ENCODE peak calls at places on chromosomes 3 and 15, in eight cellular contexts. Y, R, B, X, M, T, S and G are unnamed samples.

GRCh38 chr15:80474224-80474619 is 70.0 kb downstream of the ARNT2 start:
- DNase-seq in X (no peak), M (no peak), B (no peak), T (no peak), Y (no peak), S (no peak), R (no peak), G (no peak)

GRCh38 chr15:63402498-63403253 is 21.0 kb upstream of the CA12 start:
- DNase-seq in B (no peak), R (peak), T (no peak), X (no peak), S (peak), M (peak), Y (no peak), G (no peak)

GRCh38 chr15:98767692-98768091 is 119.4 kb downstream of the IGF1R start:
- DNase-seq in T (no peak), S (no peak), B (no peak), M (no peak), Y (no peak), R (no peak), X (no peak), G (no peak)

GRCh38 chr3:24254649-24255048 is 240.0 kb downstream of the THRB start:
- DNase-seq in Y (no peak), M (peak), X (no peak), S (peak), R (no peak), B (no peak), T (no peak), G (no peak)

GRCh38 chr3:58683001-58683845 is 16.6 kb upstream of the FAM3D start:
- DNase-seq in R (peak), X (no peak), Y (no peak), M (peak), T (no peak), B (no peak), S (peak), G (no peak)

GRCh38 chr15:29100486-29101000 is 169.1 kb downstream of the NSMCE3 start:
- DNase-seq in M (no peak), R (no peak), S (no peak), B (no peak), X (no peak), T (no peak), Y (no peak), G (no peak)

GRCh38 chr15:62584301-62585235 is 419.5 kb upstream of the C2CD4B start:
- DNase-seq in S (no peak), M (no peak), Y (no peak), R (no peak), T (no peak), B (no peak), X (no peak), G (no peak)

GRCh38 chr15:32641517-32642059 is at the start of gene SCG5:
- DNase-seq in T (no peak), R (no peak), X (no peak), Y (no peak), M (no peak), B (no peak), S (peak), G (no peak)

GRCh38 chr3:183108002-183108449 is 8.7 kb upstream of the MCCC1 start:
- DNase-seq in T (no peak), R (no peak), X (no peak), S (peak), M (no peak), B (no peak), Y (no peak), G (no peak)

GRCh38 chr15:88658972-88659931 is 20.4 kb downstream of the ISG20 start:
- DNase-seq in R (no peak), T (no peak), Y (no peak), M (no peak), X (no peak), S (peak), B (no peak), G (no peak)

GRCh38 chr15:81783586-81783985 is 262.2 kb downstream of the MEX3B start:
- DNase-seq in X (no peak), T (no peak), B (no peak), M (no peak), R (no peak), S (no peak), Y (no peak), G (no peak)

GRCh38 chr3:194592798-194593752 is 40.1 kb downstream of the TMEM44 start:
- DNase-seq in X (no peak), Y (no peak), T (no peak), R (peak), S (peak), M (peak), B (no peak), G (no peak)

GRCh38 chr3:52277071-52277964 is 1.1 kb downstream of the WDR82 start:
- DNase-seq in R (peak), S (peak), B (peak), Y (no peak), M (no peak), X (peak), T (no peak), G (peak)

GRCh38 chr3:50587373-50587772 is 18.1 kb downstream of the HEMK1 start:
- DNase-seq in T (no peak), X (no peak), S (peak), M (no peak), B (no peak), Y (no peak), R (no peak), G (no peak)

GRCh38 chr3:11818033-11818432 is 28.7 kb downstream of the TAMM41 start:
- DNase-seq in X (no peak), S (peak), T (no peak), B (no peak), M (no peak), Y (no peak), R (peak), G (no peak)

GRCh38 chr3:56855856-56856538 is 54.2 kb upstream of the ARHGEF3 start:
- DNase-seq in T (no peak), S (peak), R (peak), B (no peak), Y (peak), M (no peak), X (peak), G (no peak)

GRCh38 chr3:32640939-32641725 is 43.9 kb upstream of the CNOT10 start:
- DNase-seq in S (peak), M (no peak), X (no peak), T (no peak), B (no peak), Y (no peak), R (no peak), G (no peak)

GRCh38 chr15:63126726-63127125 is 5.1 kb downstream of the LACTB start:
- DNase-seq in T (no peak), B (no peak), M (no peak), R (no peak), X (no peak), Y (no peak), S (no peak), G (no peak)

GRCh38 chr15:58528197-58528870 is 96.5 kb downstream of the LIPC start:
- DNase-seq in M (no peak), B (no peak), Y (no peak), S (no peak), X (no peak), T (no peak), R (no peak), G (no peak)

GRCh38 chr3:24202071-24202470 is 257.0 kb downstream of the NR1D2 start:
- DNase-seq in Y (no peak), T (no peak), R (no peak), X (no peak), B (no peak), S (no peak), M (no peak), G (no peak)

GRCh38 chr15:90400759-90401314 is 12.8 kb downstream of the IQGAP1 start:
- DNase-seq in R (peak), S (peak), T (peak), X (no peak), M (peak), Y (peak), B (no peak), G (peak)

GRCh38 chr3:47652142-47652541 is 73.5 kb upstream of the CSPG5 start:
- DNase-seq in R (no peak), B (no peak), X (no peak), Y (no peak), S (no peak), M (no peak), T (no peak), G (no peak)

GRCh38 chr3:133366921-133367320 is 32.9 kb upstream of the BFSP2 start:
- DNase-seq in B (no peak), Y (no peak), R (no peak), S (no peak), X (no peak), T (no peak), M (no peak), G (no peak)

GRCh38 chr15:36373549-36373948 is 205.9 kb upstream of the CDIN1 start:
- DNase-seq in T (no peak), M (no peak), X (no peak), R (no peak), Y (no peak), S (no peak), B (no peak), G (no peak)

GRCh38 chr3:52856666-52857065 is 21.8 kb upstream of the MUSTN1 start:
- DNase-seq in R (no peak), T (no peak), M (no peak), X (no peak), B (no peak), S (no peak), Y (no peak), G (no peak)

GRCh38 chr15:36358094-36358961 is 221.1 kb upstream of the CDIN1 start:
- DNase-seq in M (peak), T (no peak), Y (no peak), R (no peak), B (no peak), S (peak), X (no peak), G (no peak)

GRCh38 chr3:180909369-180910127 is 2.9 kb upstream of the FXR1 start:
- DNase-seq in Y (no peak), X (no peak), S (no peak), M (no peak), T (no peak), B (no peak), R (no peak), G (no peak)

GRCh38 chr15:48385031-48385430 is 53.8 kb downstream of the DUT start:
- DNase-seq in R (no peak), M (no peak), S (no peak), B (no peak), X (no peak), T (no peak), Y (no peak), G (no peak)

GRCh38 chr3:49900491-49901153 is 3.1 kb downstream of the MST1R start:
- DNase-seq in M (peak), X (no peak), Y (no peak), T (no peak), B (no peak), S (peak), R (peak), G (no peak)

GRCh38 chr15:83053151-83053550 is 13.9 kb downstream of the BTBD1 start:
- DNase-seq in R (peak), T (no peak), S (peak), X (no peak), B (no peak), Y (no peak), M (peak), G (no peak)

GRCh38 chr3:105260385-105260784 is 106.3 kb upstream of the ALCAM start:
- DNase-seq in R (no peak), X (no peak), S (peak), Y (no peak), T (no peak), B (no peak), M (no peak), G (no peak)

GRCh38 chr15:83300826-83301225 is 16.4 kb upstream of the BNC1 start:
- DNase-seq in S (peak), X (no peak), T (no peak), R (no peak), Y (no peak), M (no peak), B (no peak), G (no peak)

GRCh38 chr15:67010898-67011619 is 54.3 kb upstream of the SMAD3 start:
- DNase-seq in X (no peak), M (peak), T (no peak), S (no peak), B (no peak), R (no peak), Y (no peak), G (no peak)

GRCh38 chr15:78675206-78675605 is 34.2 kb upstream of the CHRNB4 start:
- DNase-seq in T (no peak), X (no peak), Y (no peak), R (no peak), M (no peak), B (no peak), S (no peak), G (no peak)

GRCh38 chr15:90889736-90890456 is 5.6 kb downstream of the FES start:
- DNase-seq in R (no peak), T (no peak), X (no peak), B (no peak), S (no peak), Y (no peak), M (no peak), G (no peak)

GRCh38 chr3:60552581-60552980 is 698.7 kb downstream of the FHIT start:
- DNase-seq in S (no peak), Y (no peak), M (no peak), R (no peak), B (no peak), X (no peak), T (no peak), G (no peak)

GRCh38 chr3:10547841-10548783 is 42.7 kb upstream of the ATP2B2 start:
- DNase-seq in R (no peak), M (no peak), Y (peak), B (no peak), X (no peak), T (no peak), S (no peak), G (no peak)

GRCh38 chr3:122079524-122079923 is 24.4 kb downstream of the CD86 start:
- DNase-seq in R (no peak), M (no peak), Y (no peak), S (no peak), T (no peak), B (no peak), X (no peak), G (no peak)